ENCODE peak calls at places on chromosome 14, in ten cellular contexts. C is T-helper 1 cell; N is amygdala; G is PC-3; H is amniotic stem cell; J is NCI-H510A; S is chondrocyte; Z is iris pigment epithelial cell; M is MCF 10A; F is stimulated activated CD4-positive, alpha-beta T cell treated with anti-CD3 and anti-CD28 coated beads, Interleukin-12 subunit alpha, Interleukin-12 subunit beta, amount 100 ng/mL, for 48 hours. L is an unnamed sample.

GRCh38 chr14:50971122-50971781 is 27.0 kb upstream of the PYGL start:
- DNase-seq in H (no peak), C (no peak), F (no peak), J (no peak), G (no peak), Z (no peak), S (no peak), N (no peak), M (no peak), L (no peak)

GRCh38 chr14:102220031-102220430 is 80.3 kb downstream of the WDR20 start:
- DNase-seq in C (no peak), F (no peak), H (no peak), G (no peak), S (peak; percentile 58), N (no peak), Z (no peak), J (no peak), M (no peak), L (no peak)

GRCh38 chr14:103698380-103699260 is 16.6 kb downstream of the XRCC3 start:
- DNase-seq in Z (no peak), H (no peak), M (no peak), C (no peak), G (peak; percentile 28), N (no peak), S (peak; percentile 83), F (no peak), J (peak; percentile 83), L (no peak)

GRCh38 chr14:42469637-42470426 is 863.2 kb downstream of the LRFN5 start:
- DNase-seq in Z (no peak), F (no peak), H (no peak), S (no peak), G (peak; percentile 45), J (no peak), M (peak; percentile 50), C (no peak), N (no peak), L (no peak)

GRCh38 chr14:61750708-61751474 is 11.3 kb upstream of the SNAPC1 start:
- DNase-seq in C (peak; percentile 55), H (no peak), J (peak; percentile 73), F (peak; percentile 76), N (peak; percentile 26), S (no peak), G (peak; percentile 99), Z (peak; percentile 78), M (peak; percentile 87), L (peak; percentile 82)

GRCh38 chr14:98704441-98704840 is 567.6 kb downstream of the BCL11B start:
- DNase-seq in Z (no peak), C (no peak), J (no peak), F (no peak), G (no peak), H (no peak), S (no peak), N (no peak), M (no peak), L (no peak)

GRCh38 chr14:30210630-30211029 is 283.0 kb upstream of the PRKD1 start:
- DNase-seq in Z (peak; percentile 54), G (peak; percentile 19), J (no peak), N (no peak), S (no peak), H (no peak), M (peak; percentile 57), F (no peak), C (no peak), L (no peak)

GRCh38 chr14:90658541-90658967 is 157.7 kb downstream of the TTC7B start:
- DNase-seq in S (no peak), J (no peak), C (no peak), M (no peak), N (no peak), Z (peak; percentile 71), G (peak; percentile 75), H (peak; percentile 5), F (no peak), L (no peak)

GRCh38 chr14:95307402-95308041 is 12.2 kb downstream of the CLMN start:
- DNase-seq in N (peak; percentile 30), G (no peak), H (no peak), Z (no peak), M (no peak), S (peak; percentile 54), J (no peak), C (no peak), F (no peak), L (no peak)

GRCh38 chr14:77067632-77068514 is 30.2 kb upstream of the CIPC start:
- DNase-seq in H (peak; percentile 46), M (peak; percentile 74), N (peak; percentile 53), Z (peak; percentile 59), J (peak; percentile 58), S (no peak), G (peak; percentile 95), F (peak; percentile 39), C (peak; percentile 17), L (peak; percentile 61)

GRCh38 chr14:79585845-79586244 is 625.5 kb downstream of the DIO2 start:
- DNase-seq in F (no peak), H (no peak), S (no peak), M (no peak), C (no peak), G (peak; percentile 8), Z (peak; percentile 82), J (no peak), N (no peak), L (no peak)

GRCh38 chr14:22852940-22853767 is 16.8 kb downstream of the MMP14 start:
- DNase-seq in C (peak; percentile 62), S (peak; percentile 96), Z (peak; percentile 80), G (peak; percentile 93), F (peak; percentile 89), J (peak; percentile 14), N (peak; percentile 72), M (peak; percentile 81), H (peak; percentile 62), L (peak; percentile 85)

GRCh38 chr14:22506778-22507351 is 82.2 kb downstream of the DAD1 start:
- DNase-seq in C (no peak), S (no peak), G (no peak), M (no peak), J (no peak), H (no peak), Z (no peak), N (no peak), F (no peak), L (no peak)

L was measured in endothelial cell of umbilical vein.